ENCODE peak calls at places on chromosomes 2 and 18, in six cellular contexts. Z is K562, I is A549, N is IMR-90, Q is GM12878, P is HepG2. C is an unnamed sample.
A peak's percentile ranks its signal among the peaks of the same experiment; 100 is the strongest.

GRCh38 chr2:172461591-172462392 is 34.4 kb downstream of the ITGA6 start:
- DNase-seq in Q (no peak), P (peak; percentile 44), Z (peak; percentile 70), N (peak; percentile 34), I (peak; percentile 35), C (peak; percentile 69)

GRCh38 chr2:70029814-70030409 is 57.4 kb upstream of the PCBP1 start:
- DNase-seq in N (peak; percentile 79), P (no peak), Q (no peak), Z (peak; percentile 92), I (no peak), C (peak; percentile 54)

GRCh38 chr18:44507729-44508325 is 172.9 kb upstream of the SETBP1 start:
- DNase-seq in Q (peak; percentile 32), P (no peak), I (no peak), N (no peak), Z (no peak), C (no peak)

GRCh38 chr2:159615187-159615935 is 987 bp downstream of the BAZ2B start:
- DNase-seq in P (peak; percentile 90), Q (peak; percentile 46), N (peak; percentile 91), I (peak; percentile 70), Z (peak; percentile 95), C (peak; percentile 61)

GRCh38 chr2:219446101-219446504 is 11.5 kb downstream of the SPEG start:
- DNase-seq in P (no peak), I (no peak), Z (no peak), N (peak; percentile 67), Q (no peak), C (no peak)

GRCh38 chr2:19949071-19949470 is 40.8 kb downstream of the WDR35 start:
- DNase-seq in P (no peak), I (no peak), Z (no peak), N (peak; percentile 76), Q (no peak), C (no peak)

GRCh38 chr18:27312853-27313252 is 127.7 kb upstream of the CHST9 start:
- DNase-seq in P (no peak), Z (no peak), Q (no peak), N (no peak), I (no peak), C (no peak)

GRCh38 chr2:17429130-17429529 is 89.1 kb downstream of the RAD51AP2 start:
- DNase-seq in Q (no peak), N (peak; percentile 3), P (no peak), Z (no peak), I (no peak), C (no peak)

GRCh38 chr2:190267302-190267701 is 52.3 kb downstream of the HIBCH start:
- DNase-seq in N (peak; percentile 92), I (peak; percentile 5), P (peak; percentile 7), Z (peak; percentile 31), Q (no peak), C (no peak)

GRCh38 chr18:67766930-67767329 is 250.4 kb upstream of the DSEL start:
- DNase-seq in I (no peak), Z (no peak), Q (peak; percentile 5), P (no peak), N (peak; percentile 99), C (no peak)

GRCh38 chr18:36831139-36831538 is 2.2 kb downstream of the KIAA1328 start:
- DNase-seq in P (no peak), Q (no peak), Z (no peak), N (peak; percentile 63), I (no peak), C (no peak)

GRCh38 chr2:178225011-178225817 is 30.9 kb downstream of the OSBPL6 start:
- DNase-seq in I (no peak), P (no peak), Q (no peak), N (peak; percentile 54), Z (no peak), C (no peak)

GRCh38 chr2:193690572-193690971 is 1495.8 kb upstream of the TMEFF2 start:
- DNase-seq in I (no peak), N (no peak), Q (no peak), P (no peak), Z (no peak), C (no peak)

GRCh38 chr2:12705742-12706141 is 11.0 kb upstream of the TRIB2 start:
- DNase-seq in Z (peak; percentile 86), I (no peak), N (no peak), Q (no peak), P (no peak), C (no peak)

GRCh38 chr18:35039633-35040032 is 1.6 kb upstream of the MAPRE2 start:
- DNase-seq in Q (no peak), I (no peak), P (no peak), Z (no peak), N (peak; percentile 22), C (no peak)

GRCh38 chr2:232435805-232436204 is 20.1 kb upstream of the ALPI start:
- DNase-seq in N (no peak), Z (no peak), Q (no peak), I (no peak), P (no peak), C (no peak)

GRCh38 chr18:13625843-13626543 is 100.4 kb downstream of the FAM210A start:
- DNase-seq in I (no peak), P (no peak), N (no peak), Q (no peak), Z (no peak), C (no peak)

GRCh38 chr2:50752228-50752627 is 279.7 kb downstream of the NRXN1 start:
- DNase-seq in P (no peak), Z (no peak), I (no peak), Q (no peak), N (peak; percentile 52), C (no peak)

GRCh38 chr2:231127480-231127879 is 2.6 kb upstream of the HTR2B start:
- DNase-seq in N (no peak), I (no peak), Z (no peak), P (no peak), Q (no peak), C (no peak)

GRCh38 chr18:32661486-32662299 is 111.1 kb downstream of the KLHL14 start:
- DNase-seq in Q (no peak), P (no peak), N (no peak), Z (no peak), I (no peak), C (no peak)

GRCh38 chr2:155645771-155646170 is 686.8 kb downstream of the NR4A2 start:
- DNase-seq in N (no peak), Q (no peak), I (no peak), Z (no peak), P (no peak), C (no peak)

GRCh38 chr2:11564864-11565567 is 31.2 kb downstream of the GREB1 start:
- DNase-seq in N (no peak), Z (no peak), I (no peak), P (no peak), Q (no peak), C (no peak)

GRCh38 chr2:71690231-71690834 is 237.0 kb downstream of the DYSF start:
- DNase-seq in I (no peak), Z (no peak), P (no peak), N (no peak), Q (no peak), C (no peak)

GRCh38 chr2:197369946-197370325 is 59.4 kb upstream of the ANKRD44 start:
- DNase-seq in N (no peak), I (no peak), Z (no peak), P (no peak), Q (no peak), C (no peak)

GRCh38 chr2:197377670-197378069 is 57.2 kb downstream of the SF3B1 start:
- DNase-seq in N (no peak), I (no peak), Q (no peak), Z (no peak), P (no peak), C (no peak)

GRCh38 chr2:197368412-197368811 is 57.8 kb upstream of the ANKRD44 start:
- DNase-seq in Q (no peak), I (no peak), P (no peak), N (no peak), Z (no peak), C (no peak)

GRCh38 chr2:197369228-197369945 is 58.8 kb upstream of the ANKRD44 start:
- DNase-seq in I (no peak), Z (no peak), P (no peak), N (no peak), Q (no peak), C (no peak)

DNA sequence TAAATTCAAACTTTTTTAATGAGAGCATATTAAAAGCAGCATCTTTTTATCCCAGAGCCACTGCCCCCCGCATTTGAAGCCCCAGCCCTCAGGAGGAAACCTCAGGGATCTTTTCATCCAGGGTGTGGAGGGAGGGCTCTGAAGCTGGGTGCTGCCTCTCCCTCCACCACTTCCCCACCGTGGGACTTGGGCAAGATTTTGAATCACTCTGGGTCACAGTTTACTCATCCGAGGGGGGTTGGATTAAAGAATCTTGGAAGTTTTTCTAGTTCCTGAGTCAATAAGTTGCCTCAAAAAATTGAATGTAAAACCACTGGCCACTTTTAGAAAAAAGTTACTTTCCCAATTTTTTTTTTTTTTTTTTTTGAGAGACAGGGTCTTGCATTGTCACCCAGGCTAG is 62.0 kb upstream of the ANKRD44 start:
- DNase-seq in Q (no peak), I (no peak), P (no peak), N (peak; percentile 36), Z (no peak), C (no peak)
- TF ChIP-seq BHLHE40 in Q (no peak), I (no peak), P (no peak), N (no peak), Z (no peak), C (no peak)

GRCh38 chr2:119533560-119533959 is 9.3 kb upstream of the SCTR start:
- DNase-seq in Z (no peak), Q (no peak), I (no peak), N (no peak), P (no peak), C (no peak)
- TF ChIP-seq BHLHE40 in Z (no peak), Q (no peak), I (no peak), N (no peak), P (no peak), C (no peak)

GRCh38 chr2:83516503-83516902 is 942.6 kb downstream of the SUCLG1 start:
- DNase-seq in N (no peak), P (no peak), Z (no peak), Q (no peak), I (no peak), C (peak; percentile 4)

GRCh38 chr2:83522891-83523493 is 936.1 kb downstream of the SUCLG1 start:
- DNase-seq in N (no peak), P (no peak), Z (no peak), I (no peak), Q (no peak), C (no peak)

GRCh38 chr2:83517727-83518368 is 941.2 kb downstream of the SUCLG1 start:
- DNase-seq in I (no peak), Q (no peak), P (no peak), Z (no peak), N (no peak), C (no peak)
- TF ChIP-seq BHLHE40 in I (no peak), Q (no peak), P (no peak), Z (no peak), N (no peak), C (no peak)

GRCh38 chr2:73701968-73702665 is 35.0 kb downstream of the TPRKB start:
- DNase-seq in N (no peak), Z (no peak), I (no peak), Q (no peak), P (peak; percentile 53), C (no peak)

GRCh38 chr2:73708527-73708926 is 28.6 kb downstream of the TPRKB start:
- DNase-seq in P (no peak), N (no peak), I (no peak), Q (no peak), Z (no peak), C (no peak)

GRCh38 chr2:73705091-73705490 is 32.1 kb downstream of the TPRKB start:
- DNase-seq in Q (no peak), I (no peak), Z (no peak), N (no peak), P (no peak), C (no peak)

GRCh38 chr2:73703675-73704074 is 33.5 kb downstream of the TPRKB start:
- DNase-seq in I (no peak), P (no peak), N (no peak), Z (no peak), Q (no peak), C (no peak)

GRCh38 chr2:73707058-73707457 is 30.1 kb downstream of the TPRKB start:
- DNase-seq in Z (no peak), N (no peak), I (no peak), P (no peak), Q (no peak), C (no peak)
- TF ChIP-seq BHLHE40 in Z (no peak), N (no peak), I (no peak), P (no peak), Q (no peak), C (no peak)

C was measured in HEK293T.